ENCODE peak calls at places on chromosome 18, in ten cellular contexts. X is brain microvascular endothelial cell, W is cardiac muscle cell, A is A549, I is H1, J is choroid plexus epithelial cell, P is GM23338, K is mammary epithelial cell, E is stomach, N is GM12865. Y is an unnamed sample.

GRCh38 chr18:9643549-9643948 is 29.2 kb upstream of the PPP4R1 start:
- DNase-seq in N (no peak), E (no peak), P (peak), J (peak), K (peak), A (peak), X (peak), W (peak), I (peak), Y (peak)

GRCh38 chr18:987325-988186 is 82.9 kb downstream of the ADCYAP1 start:
- DNase-seq in J (peak), W (peak), N (no peak), E (no peak), K (no peak), P (no peak), X (peak), A (peak), I (no peak), Y (peak)

GRCh38 chr18:56488739-56489138 is 149.7 kb downstream of the TXNL1 start:
- DNase-seq in P (no peak), N (no peak), W (no peak), K (no peak), J (no peak), I (no peak), X (no peak), E (no peak), A (no peak), Y (no peak)

GRCh38 chr18:49626842-49627360 is 65.0 kb downstream of the LIPG start:
- DNase-seq in N (no peak), A (no peak), P (no peak), X (no peak), J (no peak), W (no peak), E (no peak), K (no peak), I (no peak), Y (no peak)

GRCh38 chr18:7269903-7270302 is 39.0 kb downstream of the LRRC30 start:
- DNase-seq in E (no peak), P (no peak), X (no peak), N (no peak), W (peak), K (no peak), A (no peak), J (no peak), I (no peak), Y (no peak)

GRCh38 chr18:53426656-53427055 is 797.8 kb downstream of the MBD2 start:
- DNase-seq in A (no peak), I (no peak), W (no peak), E (no peak), K (no peak), N (no peak), J (peak), P (no peak), X (no peak), Y (no peak)

GRCh38 chr18:79953921-79954651 is 2.6 kb upstream of the SLC66A2 start:
- DNase-seq in N (peak), J (no peak), K (no peak), W (no peak), A (no peak), I (no peak), E (no peak), P (no peak), X (no peak), Y (no peak)

GRCh38 chr18:61474918-61475317 is 141.7 kb downstream of the CDH20 start:
- DNase-seq in J (no peak), I (no peak), W (no peak), P (no peak), N (no peak), X (no peak), E (no peak), A (no peak), K (no peak), Y (no peak)

GRCh38 chr18:39635966-39636365 is 2070.4 kb upstream of the CELF4 start:
- DNase-seq in N (no peak), W (peak), I (no peak), E (no peak), A (no peak), K (no peak), J (peak), P (no peak), X (no peak), Y (no peak)

GRCh38 chr18:136433-136832 is 21.9 kb upstream of the USP14 start:
- DNase-seq in E (no peak), J (no peak), X (no peak), P (peak), A (peak), N (peak), K (no peak), I (no peak), W (no peak), Y (no peak)

GRCh38 chr18:8901019-8901418 is 195.7 kb downstream of the MTCL1 start:
- DNase-seq in P (peak), I (no peak), X (no peak), K (no peak), N (peak), J (no peak), W (no peak), A (no peak), E (no peak), Y (no peak)

GRCh38 chr18:46042571-46043123 is 29.4 kb downstream of the PSTPIP2 start:
- DNase-seq in X (no peak), J (peak), P (peak), A (no peak), E (no peak), K (peak), N (no peak), I (no peak), W (peak), Y (no peak)

GRCh38 chr18:66159451-66159850 is 408.6 kb downstream of the CDH7 start:
- DNase-seq in X (no peak), P (no peak), J (no peak), N (no peak), K (no peak), I (no peak), A (no peak), W (no peak), E (no peak), Y (no peak)

GRCh38 chr18:76452357-76452756 is 42.7 kb downstream of the ZNF516 start:
- DNase-seq in E (no peak), P (peak), K (no peak), I (no peak), N (no peak), X (peak), J (peak), W (no peak), A (no peak), Y (no peak)

GRCh38 chr18:76256897-76257500 is 238.0 kb downstream of the ZNF516 start:
- DNase-seq in I (no peak), K (peak), P (peak), A (peak), X (peak), N (peak), W (peak), E (no peak), J (peak), Y (no peak)

GRCh38 chr18:3262234-3263171 is 570 bp downstream of the MYL12B start:
- DNase-seq in J (no peak), E (no peak), K (peak), X (no peak), P (peak), W (peak), A (peak), N (peak), I (no peak), Y (no peak)

GRCh38 chr18:77132369-77133050 is at the start of gene MBP:
- DNase-seq in E (peak), J (no peak), A (peak), K (peak), W (no peak), X (no peak), N (peak), P (peak), I (no peak), Y (peak)

GRCh38 chr18:3323900-3324299 is 62.0 kb downstream of the MYL12B start:
- DNase-seq in K (no peak), J (peak), X (peak), A (no peak), E (no peak), W (peak), I (no peak), P (no peak), N (peak), Y (no peak)

GRCh38 chr18:49728542-49728941 is 84.8 kb downstream of the ACAA2 start:
- DNase-seq in K (peak), J (peak), N (peak), P (peak), E (peak), I (peak), W (peak), A (peak), X (peak), Y (peak)

GRCh38 chr18:22043837-22044236 is 125.6 kb upstream of the GATA6 start:
- DNase-seq in N (no peak), P (no peak), X (no peak), A (no peak), J (no peak), W (no peak), E (no peak), K (no peak), I (no peak), Y (no peak)

GRCh38 chr18:79217979-79218604 is 148.9 kb downstream of the ATP9B start:
- DNase-seq in J (peak), I (no peak), A (no peak), X (peak), N (no peak), K (no peak), P (no peak), E (peak), W (peak), Y (no peak)

GRCh38 chr18:25310045-25310444 is 41.9 kb downstream of the ZNF521 start:
- DNase-seq in P (peak), X (peak), I (no peak), J (peak), K (peak), A (no peak), W (peak), E (no peak), N (peak), Y (no peak)

GRCh38 chr18:58143391-58143790 is 99.4 kb downstream of the NEDD4L start:
- DNase-seq in K (no peak), I (no peak), E (no peak), P (no peak), W (peak), A (no peak), N (no peak), X (peak), J (peak), Y (no peak)

GRCh38 chr18:64668563-64668962 is 519.7 kb upstream of the LINC00305 start:
- DNase-seq in P (no peak), E (no peak), N (no peak), X (no peak), J (no peak), K (no peak), W (no peak), I (no peak), A (no peak), Y (no peak)

GRCh38 chr18:59546164-59546563 is 151.1 kb downstream of the CCBE1 start:
- DNase-seq in I (no peak), N (peak), P (no peak), J (peak), E (no peak), X (peak), A (no peak), W (peak), K (peak), Y (no peak)

GRCh38 chr18:10453885-10454772 is at the start of gene APCDD1:
- DNase-seq in P (peak), J (no peak), N (no peak), E (peak), W (peak), X (no peak), I (no peak), K (peak), A (no peak), Y (peak)

GRCh38 chr18:4888251-4888650 is 308.8 kb downstream of the AKAIN1 start:
- DNase-seq in P (no peak), X (no peak), I (no peak), A (no peak), W (no peak), J (no peak), N (no peak), E (no peak), K (no peak), Y (no peak)

GRCh38 chr18:65439184-65439583 is 311.6 kb upstream of the CDH7 start:
- DNase-seq in A (peak), J (peak), W (no peak), N (no peak), X (no peak), P (peak), K (no peak), E (no peak), I (no peak), Y (no peak)

GRCh38 chr18:79911009-79911870 is 40.2 kb downstream of the SLC66A2 start:
- DNase-seq in J (no peak), I (no peak), P (peak), E (no peak), W (no peak), N (no peak), A (no peak), K (no peak), X (no peak), Y (no peak)

GRCh38 chr18:13672657-13673056 is 53.7 kb downstream of the FAM210A start:
- DNase-seq in I (no peak), X (no peak), J (no peak), E (no peak), A (no peak), N (no peak), W (peak), P (no peak), K (no peak), Y (no peak)

DNA sequence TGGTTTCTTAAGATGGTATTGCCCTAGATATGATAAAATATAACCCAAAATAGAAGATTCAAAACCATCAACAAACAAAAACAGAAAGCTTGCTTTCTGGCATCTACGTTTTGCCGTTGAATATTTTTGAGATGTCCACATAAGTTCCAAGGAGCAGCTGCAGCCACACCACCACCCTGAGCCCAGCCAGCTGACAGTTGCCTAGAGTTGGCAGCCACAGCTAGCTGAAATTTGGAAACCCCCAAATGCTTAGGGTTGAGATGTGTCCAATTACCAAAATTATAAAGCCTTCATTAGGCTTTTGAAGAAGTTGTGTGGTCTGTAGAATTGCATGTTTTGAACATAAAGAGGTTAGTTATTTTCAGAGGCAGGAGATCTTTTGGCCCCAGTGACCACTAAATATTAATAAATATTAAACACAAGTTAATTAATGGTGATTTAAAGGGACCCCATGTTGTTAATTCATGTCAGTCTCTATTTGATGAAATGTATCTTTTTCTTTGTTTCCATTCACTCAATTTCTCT is 118.1 kb upstream of the DTNA start:
- DNase-seq in N (no peak), K (no peak), P (no peak), E (no peak), W (no peak), J (no peak), I (no peak), X (no peak), A (no peak), Y (no peak)
- H3K4me3 ChIP-seq in N (no peak), K (no peak), P (no peak), E (no peak), W (no peak), J (no peak), I (no peak), X (no peak), A (no peak), Y (no peak)

GRCh38 chr18:35289293-35290069 is 548 bp downstream of the ZSCAN30 start:
- DNase-seq in A (no peak), I (no peak), K (peak), W (peak), P (peak), E (peak), X (no peak), N (peak), J (no peak), Y (no peak)

GRCh38 chr18:35284846-35285245 is 5.2 kb downstream of the ZSCAN30 start:
- DNase-seq in I (no peak), A (no peak), W (no peak), E (no peak), P (no peak), K (no peak), N (no peak), X (no peak), J (no peak), Y (no peak)

GRCh38 chr18:35296079-35296478 is 6.0 kb upstream of the ZSCAN30 start:
- DNase-seq in N (no peak), J (no peak), K (no peak), P (no peak), X (no peak), W (no peak), I (no peak), A (no peak), E (no peak), Y (no peak)

GRCh38 chr18:35291166-35291565 is 1.1 kb upstream of the ZSCAN30 start:
- DNase-seq in I (no peak), X (no peak), W (no peak), A (no peak), P (no peak), K (no peak), E (no peak), N (no peak), J (no peak), Y (no peak)

DNA sequence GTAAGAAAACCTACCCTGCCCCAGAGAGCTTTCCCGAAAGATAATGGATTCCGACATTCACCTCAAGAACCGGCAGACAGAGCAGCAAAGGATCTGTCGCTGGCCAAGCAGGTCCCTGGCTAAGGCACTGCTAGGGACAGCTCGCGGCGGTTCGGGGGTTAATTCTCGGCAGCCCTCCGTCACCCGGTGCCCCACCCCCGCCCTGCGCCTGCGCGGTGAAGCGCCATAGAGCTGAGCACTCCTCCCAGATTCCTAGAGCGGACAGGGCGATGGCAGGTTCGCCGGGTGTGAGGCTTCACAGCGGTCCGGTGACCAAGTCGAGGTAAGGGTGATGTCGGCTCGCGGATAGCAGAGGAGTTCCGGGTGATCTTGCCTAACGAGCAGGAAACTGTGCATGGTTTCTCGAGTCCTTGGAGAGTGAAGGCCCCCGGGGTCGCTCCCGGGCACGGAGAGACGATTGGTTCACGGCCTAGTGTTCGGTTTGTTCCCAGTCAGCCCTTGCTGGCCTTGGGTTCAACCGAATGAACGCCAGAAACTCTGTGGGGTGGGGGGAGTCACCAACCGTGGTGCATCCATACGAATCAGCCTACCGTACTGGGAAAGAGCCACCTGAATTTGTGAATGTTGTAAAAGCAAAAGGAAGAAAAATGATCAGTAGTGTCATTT is at the start of gene ZSCAN30:
- DNase-seq in A (peak), W (peak), N (peak), X (peak), K (peak), I (peak), E (peak), P (peak), J (peak), Y (peak)
- TF ChIP-seq CTCF in A (no peak), W (no peak), N (no peak), X (no peak), K (no peak), I (no peak), E (no peak), P (no peak), J (no peak), Y (no peak)

GRCh38 chr18:47929681-47930085 is 776 bp downstream of the SMAD2 start:
- DNase-seq in P (no peak), A (no peak), X (peak), N (no peak), W (peak), K (peak), I (no peak), E (no peak), J (peak), Y (no peak)

GRCh38 chr18:47926101-47926850 is 4.2 kb downstream of the SMAD2 start:
- DNase-seq in X (no peak), W (no peak), K (no peak), A (no peak), I (no peak), J (no peak), N (no peak), E (no peak), P (no peak), Y (no peak)

GRCh38 chr18:47930844-47931706 is 616 bp upstream of the SMAD2 start:
- DNase-seq in J (peak), W (peak), A (peak), N (peak), E (peak), I (peak), P (peak), X (peak), K (peak), Y (peak)

GRCh38 chr18:47930086-47930843 is at the start of gene SMAD2:
- DNase-seq in N (peak), W (peak), P (peak), K (peak), J (peak), X (peak), E (peak), I (peak), A (peak), Y (peak)

DNA sequence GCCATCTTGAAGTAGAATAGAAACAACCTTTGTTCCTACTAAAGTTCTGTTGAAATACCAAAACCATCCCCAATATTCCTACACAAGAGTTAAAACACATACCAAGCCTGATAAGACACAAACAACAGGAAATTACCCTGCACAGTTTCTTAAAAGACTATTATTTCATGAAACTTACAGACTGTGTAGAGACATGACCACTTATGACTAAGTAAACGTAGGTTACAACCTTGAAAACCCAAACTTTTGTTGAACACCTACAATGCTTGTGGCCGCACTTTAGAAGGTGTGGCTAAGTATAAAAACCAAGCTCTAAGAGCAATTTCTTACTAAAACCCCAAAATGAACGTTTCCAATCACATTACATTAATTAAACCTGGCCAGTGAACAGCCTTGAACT is 2.0 kb downstream of the SMAD2 start:
- DNase-seq in I (no peak), A (no peak), N (peak), K (peak), P (no peak), E (no peak), W (peak), X (no peak), J (peak), Y (no peak)
- H3K4me3 ChIP-seq in I (peak), A (peak), N (peak), K (peak), P (peak), E (peak), W (peak), X (peak), J (peak), Y (no peak)

GRCh38 chr18:36410346-36410745 is 112.8 kb downstream of the FHOD3 start:
- DNase-seq in K (no peak), E (no peak), I (no peak), A (no peak), J (no peak), N (no peak), P (no peak), W (no peak), X (no peak), Y (no peak)

GRCh38 chr18:36408606-36409005 is 111.1 kb downstream of the FHOD3 start:
- DNase-seq in P (no peak), X (no peak), E (no peak), J (no peak), N (no peak), I (no peak), A (no peak), K (no peak), W (no peak), Y (no peak)

GRCh38 chr18:36409779-36410178 is 112.3 kb downstream of the FHOD3 start:
- DNase-seq in W (no peak), N (no peak), I (no peak), A (no peak), K (no peak), E (no peak), J (no peak), P (no peak), X (no peak), Y (no peak)

GRCh38 chr18:36412778-36413177 is 115.3 kb downstream of the FHOD3 start:
- DNase-seq in A (peak), I (no peak), P (peak), J (peak), W (peak), N (peak), K (no peak), E (no peak), X (no peak), Y (no peak)

GRCh38 chr18:36411745-36412168 is 114.2 kb downstream of the FHOD3 start:
- DNase-seq in N (peak), P (peak), I (no peak), A (peak), X (peak), W (peak), J (peak), K (no peak), E (no peak), Y (no peak)
- TF ChIP-seq CTCF in N (peak), P (peak), I (peak), A (no peak), X (peak), W (peak), J (peak), K (peak), E (no peak), Y (no peak)

DNA sequence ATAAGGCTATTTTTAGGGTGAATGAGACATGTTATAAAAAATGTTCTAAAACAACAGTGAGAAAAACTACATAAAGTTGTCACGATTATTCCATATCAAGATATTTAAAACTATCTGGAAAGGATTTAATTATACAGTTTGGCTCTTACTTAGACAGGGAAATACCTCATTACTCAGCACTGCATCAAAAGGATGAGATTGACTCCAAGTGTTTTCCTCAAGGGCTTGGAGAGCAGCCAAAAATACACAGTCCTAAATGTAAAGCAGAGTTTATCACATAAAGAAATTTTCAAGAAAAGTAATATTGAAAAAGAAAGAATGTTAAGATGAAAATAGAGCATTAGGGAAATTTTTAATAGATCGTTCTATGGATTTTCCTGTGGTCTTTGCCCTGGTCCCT is 285.5 kb upstream of the NETO1 start:
- DNase-seq in I (no peak), X (no peak), J (peak), P (no peak), N (no peak), A (no peak), K (peak), W (no peak), E (no peak), Y (no peak)
- H3K4me3 ChIP-seq in I (no peak), X (no peak), J (no peak), P (no peak), N (no peak), A (no peak), K (no peak), W (no peak), E (no peak), Y (no peak)

Y was measured in heart right ventricle.